ENCODE peak calls at places on chromosomes 16 and 17, in five cellular contexts. One of them, this sample, is unnamed.

GRCh38 chr17:15384142-15384803 is 42.9 kb upstream of the TEKT3 start:
- DNase-seq in skeletal muscle cell: no peak
- DNase-seq in ELR: no peak
- DNase-seq in brain pericyte: no peak
- DNase-seq in epithelial cell of prostate: no peak
- DNase-seq in this sample: no peak

GRCh38 chr17:65553009-65553645 is 8.3 kb downstream of the AXIN2 start:
- DNase-seq in skeletal muscle cell: no peak
- DNase-seq in ELR: peak; percentile 50
- DNase-seq in brain pericyte: no peak
- DNase-seq in epithelial cell of prostate: no peak
- DNase-seq in this sample: peak; percentile 6

GRCh38 chr17:16927641-16928321 is 44.1 kb downstream of the TNFRSF13B start:
- DNase-seq in skeletal muscle cell: no peak
- DNase-seq in ELR: no peak
- DNase-seq in brain pericyte: no peak
- DNase-seq in epithelial cell of prostate: no peak
- DNase-seq in this sample: peak; percentile 63

GRCh38 chr17:6463616-6464445 is 19.6 kb downstream of the PIMREG start:
- DNase-seq in skeletal muscle cell: no peak
- DNase-seq in ELR: no peak
- DNase-seq in brain pericyte: no peak
- DNase-seq in epithelial cell of prostate: no peak
- DNase-seq in this sample: peak; percentile 63

GRCh38 chr17:30256756-30257506 is 21.4 kb upstream of the SLC6A4 start:
- DNase-seq in skeletal muscle cell: peak; percentile 24
- DNase-seq in ELR: peak; percentile 43
- DNase-seq in brain pericyte: no peak
- DNase-seq in epithelial cell of prostate: no peak
- DNase-seq in this sample: no peak

GRCh38 chr16:46850619-46851555 is 19.9 kb upstream of the C16orf87 start:
- DNase-seq in skeletal muscle cell: no peak
- DNase-seq in ELR: no peak
- DNase-seq in brain pericyte: no peak
- DNase-seq in epithelial cell of prostate: no peak
- DNase-seq in this sample: peak; percentile 18

GRCh38 chr16:8109510-8110369 is 480.6 kb downstream of the TMEM114 start:
- DNase-seq in skeletal muscle cell: no peak
- DNase-seq in ELR: no peak
- DNase-seq in brain pericyte: no peak
- DNase-seq in epithelial cell of prostate: no peak
- DNase-seq in this sample: no peak

GRCh38 chr17:48278755-48279491 is 151.1 kb downstream of the SKAP1 start:
- DNase-seq in skeletal muscle cell: no peak
- DNase-seq in ELR: no peak
- DNase-seq in brain pericyte: no peak
- DNase-seq in epithelial cell of prostate: no peak
- DNase-seq in this sample: no peak

GRCh38 chr16:59905628-59906027 is 1171.5 kb upstream of the GOT2 start:
- DNase-seq in skeletal muscle cell: peak; percentile 69
- DNase-seq in ELR: peak; percentile 83
- DNase-seq in brain pericyte: peak; percentile 33
- DNase-seq in epithelial cell of prostate: no peak
- DNase-seq in this sample: no peak

GRCh38 chr16:66930189-66930588 is 4.0 kb downstream of the CIAO2B start:
- DNase-seq in skeletal muscle cell: no peak
- DNase-seq in ELR: peak; percentile 91
- DNase-seq in brain pericyte: no peak
- DNase-seq in epithelial cell of prostate: no peak
- DNase-seq in this sample: no peak

GRCh38 chr17:81553616-81554181 is 1.5 kb upstream of the FAAP100 start:
- DNase-seq in skeletal muscle cell: peak; percentile 89
- DNase-seq in ELR: peak; percentile 100
- DNase-seq in brain pericyte: peak; percentile 41
- DNase-seq in epithelial cell of prostate: peak; percentile 49
- DNase-seq in this sample: no peak

GRCh38 chr16:47777191-47777590 is 316.1 kb downstream of the PHKB start:
- DNase-seq in skeletal muscle cell: peak; percentile 51
- DNase-seq in ELR: peak; percentile 36
- DNase-seq in brain pericyte: no peak
- DNase-seq in epithelial cell of prostate: peak; percentile 20
- DNase-seq in this sample: no peak

GRCh38 chr17:50798424-50799344 is 31.4 kb upstream of the ANKRD40CL start:
- DNase-seq in skeletal muscle cell: no peak
- DNase-seq in ELR: no peak
- DNase-seq in brain pericyte: no peak
- DNase-seq in epithelial cell of prostate: peak; percentile 43
- DNase-seq in this sample: no peak

GRCh38 chr17:57341611-57342010 is 85.3 kb downstream of the MSI2 start:
- DNase-seq in skeletal muscle cell: no peak
- DNase-seq in ELR: no peak
- DNase-seq in brain pericyte: no peak
- DNase-seq in epithelial cell of prostate: no peak
- DNase-seq in this sample: no peak

GRCh38 chr17:6427284-6427781 is 7.6 kb downstream of the AIPL1 start:
- DNase-seq in skeletal muscle cell: no peak
- DNase-seq in ELR: peak; percentile 40
- DNase-seq in brain pericyte: no peak
- DNase-seq in epithelial cell of prostate: no peak
- DNase-seq in this sample: no peak

GRCh38 chr17:5838661-5839300 is 231.4 kb upstream of the WSCD1 start:
- DNase-seq in skeletal muscle cell: no peak
- DNase-seq in ELR: no peak
- DNase-seq in brain pericyte: no peak
- DNase-seq in epithelial cell of prostate: no peak
- DNase-seq in this sample: no peak

GRCh38 chr16:22317625-22318024 is 20.4 kb downstream of the POLR3E start:
- DNase-seq in skeletal muscle cell: no peak
- DNase-seq in ELR: no peak
- DNase-seq in brain pericyte: no peak
- DNase-seq in epithelial cell of prostate: no peak
- DNase-seq in this sample: no peak

GRCh38 chr17:40648326-40648968 is 829 bp upstream of the SMARCE1 start:
- DNase-seq in skeletal muscle cell: no peak
- DNase-seq in ELR: peak; percentile 29
- DNase-seq in brain pericyte: no peak
- DNase-seq in epithelial cell of prostate: no peak
- DNase-seq in this sample: no peak

GRCh38 chr17:73096866-73097265 is 4.4 kb upstream of the SLC39A11 start:
- DNase-seq in skeletal muscle cell: no peak
- DNase-seq in ELR: no peak
- DNase-seq in brain pericyte: no peak
- DNase-seq in epithelial cell of prostate: no peak
- DNase-seq in this sample: no peak

GRCh38 chr16:61148930-61149329 is 887.3 kb downstream of the CDH8 start:
- DNase-seq in skeletal muscle cell: no peak
- DNase-seq in ELR: no peak
- DNase-seq in brain pericyte: no peak
- DNase-seq in epithelial cell of prostate: no peak
- DNase-seq in this sample: no peak